ENCODE peak calls at places on chromosomes 7 and 10, in four cellular contexts. M is DMS153; P is CD8-positive, alpha-beta T cell; J is lower leg skin. Q is an unnamed sample.

GRCh38 chr10:51405580-51406367 is 293.6 kb downstream of the CSTF2T start:
- DNase-seq in M (no peak), J (no peak), P (no peak), Q (no peak)

GRCh38 chr10:22693371-22693784 is 21.0 kb downstream of the PIP4K2A start:
- DNase-seq in J (no peak), M (no peak), P (no peak), Q (no peak)

GRCh38 chr7:108294595-108294994 is 161.6 kb downstream of the NRCAM start:
- DNase-seq in J (no peak), M (no peak), P (no peak), Q (no peak)

GRCh38 chr7:108375668-108376067 is 80.6 kb downstream of the NRCAM start:
- DNase-seq in J (no peak), P (no peak), M (no peak), Q (no peak)

GRCh38 chr7:7761340-7761973 is 43.0 kb upstream of the RPA3 start:
- DNase-seq in J (no peak), P (no peak), M (peak; percentile 22), Q (no peak)

GRCh38 chr10:96281444-96282029 is 10.2 kb upstream of the BLNK start:
- DNase-seq in M (no peak), J (no peak), P (no peak), Q (no peak)

GRCh38 chr7:140653319-140654108 is 12.9 kb upstream of the DENND2A start:
- DNase-seq in P (no peak), M (peak; percentile 50), J (no peak), Q (peak; percentile 54)

GRCh38 chr7:116356979-116357378 is 142.6 kb upstream of the CAV2 start:
- DNase-seq in J (no peak), P (no peak), M (peak; percentile 61), Q (no peak)

GRCh38 chr7:50595538-50596102 is 30.4 kb upstream of the DDC start:
- DNase-seq in J (no peak), M (peak; percentile 64), P (no peak), Q (peak; percentile 39)

GRCh38 chr10:85604884-85605283 is 761.7 kb downstream of the GRID1 start:
- DNase-seq in M (no peak), P (no peak), J (peak; percentile 2), Q (no peak)

GRCh38 chr7:537911-538634 is 18.4 kb upstream of the PDGFA start:
- DNase-seq in M (no peak), J (no peak), P (no peak), Q (no peak)

GRCh38 chr10:97016728-97017473 is 168.9 kb downstream of the SLIT1 start:
- DNase-seq in P (no peak), M (no peak), J (no peak), Q (no peak)

GRCh38 chr10:71812913-71813590 is 38.0 kb downstream of the PSAP start:
- DNase-seq in M (no peak), J (no peak), P (no peak), Q (no peak)

GRCh38 chr7:72343991-72344390 is 68.1 kb downstream of the CALN1 start:
- DNase-seq in P (no peak), M (no peak), J (no peak), Q (no peak)

GRCh38 chr7:29627631-29628030 is 64.0 kb downstream of the PRR15 start:
- DNase-seq in P (no peak), J (no peak), M (no peak), Q (no peak)

GRCh38 chr10:79492256-79492655 is 20.1 kb upstream of the EIF5AL1 start:
- DNase-seq in M (no peak), P (no peak), J (peak; percentile 65), Q (no peak)

GRCh38 chr7:28103984-28104628 is 76.5 kb downstream of the JAZF1 start:
- DNase-seq in M (no peak), J (no peak), P (no peak), Q (no peak)

GRCh38 chr10:114928818-114929217 is 9.2 kb upstream of the TRUB1 start:
- DNase-seq in J (no peak), M (no peak), P (no peak), Q (no peak)

Q was measured in HL-60.